ENCODE peak calls at places on chromosomes 6 and 20, in five cellular contexts. One of them, this sample, is unnamed.

GRCh38 chr20:59811681-59812171 is 121.7 kb downstream of the SYCP2 start:
- DNase-seq in CD4-positive, alpha-beta T cell: no peak
- DNase-seq in foreskin keratinocyte: no peak
- DNase-seq in HL-60: no peak
- DNase-seq in psoas muscle: no peak
- DNase-seq in this sample: peak; percentile 48

GRCh38 chr6:48255094-48255493 is 144.1 kb upstream of the PTCHD4 start:
- DNase-seq in CD4-positive, alpha-beta T cell: no peak
- DNase-seq in psoas muscle: no peak
- DNase-seq in HL-60: no peak
- DNase-seq in foreskin keratinocyte: no peak
- DNase-seq in this sample: no peak

GRCh38 chr6:43629104-43629504 is at the start of gene GTPBP2:
- DNase-seq in foreskin keratinocyte: peak; percentile 99
- DNase-seq in HL-60: peak; percentile 99
- DNase-seq in psoas muscle: peak; percentile 99
- DNase-seq in CD4-positive, alpha-beta T cell: peak; percentile 96
- DNase-seq in this sample: peak; percentile 100

GRCh38 chr6:47780510-47781356 is 1.1 kb upstream of the OPN5 start:
- DNase-seq in CD4-positive, alpha-beta T cell: peak; percentile 34
- DNase-seq in psoas muscle: no peak
- DNase-seq in foreskin keratinocyte: peak; percentile 82
- DNase-seq in HL-60: peak; percentile 24
- DNase-seq in this sample: no peak

GRCh38 chr20:21505810-21506530 is 7.9 kb downstream of the NKX2-2 start:
- DNase-seq in foreskin keratinocyte: peak; percentile 56
- DNase-seq in psoas muscle: peak; percentile 66
- DNase-seq in CD4-positive, alpha-beta T cell: peak; percentile 72
- DNase-seq in HL-60: peak; percentile 37
- DNase-seq in this sample: no peak

GRCh38 chr6:90502866-90503407 is 83.9 kb downstream of the MAP3K7 start:
- DNase-seq in foreskin keratinocyte: peak; percentile 25
- DNase-seq in HL-60: no peak
- DNase-seq in psoas muscle: no peak
- DNase-seq in CD4-positive, alpha-beta T cell: no peak
- DNase-seq in this sample: no peak

GRCh38 chr6:148559848-148560433 is 186.9 kb upstream of the UST start:
- DNase-seq in psoas muscle: peak; percentile 87
- DNase-seq in CD4-positive, alpha-beta T cell: peak; percentile 70
- DNase-seq in HL-60: peak; percentile 36
- DNase-seq in foreskin keratinocyte: no peak
- DNase-seq in this sample: peak; percentile 65

GRCh38 chr20:1280421-1281102 is 14.5 kb downstream of the SNPH start:
- DNase-seq in CD4-positive, alpha-beta T cell: no peak
- DNase-seq in psoas muscle: no peak
- DNase-seq in HL-60: no peak
- DNase-seq in foreskin keratinocyte: no peak
- DNase-seq in this sample: no peak

GRCh38 chr6:34516391-34517324 is 39.5 kb downstream of the SPDEF start:
- DNase-seq in HL-60: no peak
- DNase-seq in CD4-positive, alpha-beta T cell: no peak
- DNase-seq in foreskin keratinocyte: no peak
- DNase-seq in psoas muscle: peak; percentile 44
- DNase-seq in this sample: no peak

GRCh38 chr20:51022803-51023616 is at the start of gene KCNG1:
- DNase-seq in foreskin keratinocyte: peak; percentile 56
- DNase-seq in CD4-positive, alpha-beta T cell: no peak
- DNase-seq in HL-60: peak; percentile 21
- DNase-seq in psoas muscle: peak; percentile 67
- DNase-seq in this sample: no peak

GRCh38 chr6:98845201-98846020 is 11.0 kb downstream of the POU3F2 start:
- DNase-seq in psoas muscle: peak; percentile 79
- DNase-seq in CD4-positive, alpha-beta T cell: peak; percentile 73
- DNase-seq in HL-60: peak; percentile 62
- DNase-seq in foreskin keratinocyte: peak; percentile 50
- DNase-seq in this sample: peak; percentile 83

GRCh38 chr20:22796465-22797077 is 212.2 kb upstream of the FOXA2 start:
- DNase-seq in psoas muscle: no peak
- DNase-seq in foreskin keratinocyte: no peak
- DNase-seq in CD4-positive, alpha-beta T cell: no peak
- DNase-seq in HL-60: no peak
- DNase-seq in this sample: no peak
- H3K27ac ChIP-seq in psoas muscle: no peak overlapping the region
- H3K27ac ChIP-seq in foreskin keratinocyte: no peak overlapping the region
- H3K27ac ChIP-seq in CD4-positive, alpha-beta T cell: no peak overlapping the region
- H3K27ac ChIP-seq in HL-60: no peak overlapping the region
- H3K27ac ChIP-seq in this sample: peak overlapping the region; percentile 74

GRCh38 chr20:48784273-48784641 is 43.5 kb downstream of the PREX1 start:
- DNase-seq in foreskin keratinocyte: no peak
- DNase-seq in psoas muscle: no peak
- DNase-seq in CD4-positive, alpha-beta T cell: no peak
- DNase-seq in HL-60: no peak
- DNase-seq in this sample: no peak

GRCh38 chr20:48782901-48783308 is 44.9 kb downstream of the PREX1 start:
- DNase-seq in CD4-positive, alpha-beta T cell: no peak
- DNase-seq in foreskin keratinocyte: no peak
- DNase-seq in psoas muscle: no peak
- DNase-seq in HL-60: peak; percentile 63
- DNase-seq in this sample: no peak

GRCh38 chr20:48785256-48785655 is 42.5 kb downstream of the PREX1 start:
- DNase-seq in CD4-positive, alpha-beta T cell: no peak
- DNase-seq in HL-60: no peak
- DNase-seq in psoas muscle: no peak
- DNase-seq in foreskin keratinocyte: no peak
- DNase-seq in this sample: no peak

GRCh38 chr20:48782073-48782472 is 45.7 kb downstream of the PREX1 start:
- DNase-seq in foreskin keratinocyte: no peak
- DNase-seq in HL-60: no peak
- DNase-seq in psoas muscle: no peak
- DNase-seq in CD4-positive, alpha-beta T cell: no peak
- DNase-seq in this sample: no peak

GRCh38 chr20:48783533-48784272 is 44.1 kb downstream of the PREX1 start:
- DNase-seq in foreskin keratinocyte: no peak
- DNase-seq in CD4-positive, alpha-beta T cell: no peak
- DNase-seq in HL-60: no peak
- DNase-seq in psoas muscle: no peak
- DNase-seq in this sample: no peak
- H3K27ac ChIP-seq in foreskin keratinocyte: no peak overlapping the region
- H3K27ac ChIP-seq in CD4-positive, alpha-beta T cell: no peak overlapping the region
- H3K27ac ChIP-seq in HL-60: no peak overlapping the region
- H3K27ac ChIP-seq in psoas muscle: no peak overlapping the region
- H3K27ac ChIP-seq in this sample: no peak overlapping the region

GRCh38 chr20:34083781-34084180 is 28.3 kb downstream of the EIF2S2 start:
- DNase-seq in HL-60: no peak
- DNase-seq in CD4-positive, alpha-beta T cell: no peak
- DNase-seq in foreskin keratinocyte: no peak
- DNase-seq in psoas muscle: no peak
- DNase-seq in this sample: no peak
- H3K27ac ChIP-seq in HL-60: no peak overlapping the region
- H3K27ac ChIP-seq in CD4-positive, alpha-beta T cell: no peak overlapping the region
- H3K27ac ChIP-seq in foreskin keratinocyte: no peak overlapping the region
- H3K27ac ChIP-seq in psoas muscle: peak overlapping the region; percentile 56
- H3K27ac ChIP-seq in this sample: peak overlapping the region; percentile 64

GRCh38 chr6:107416179-107416578 is 43.2 kb downstream of the PDSS2 start:
- DNase-seq in CD4-positive, alpha-beta T cell: no peak
- DNase-seq in psoas muscle: no peak
- DNase-seq in foreskin keratinocyte: no peak
- DNase-seq in HL-60: no peak
- DNase-seq in this sample: no peak
- H3K27ac ChIP-seq in CD4-positive, alpha-beta T cell: no peak overlapping the region
- H3K27ac ChIP-seq in psoas muscle: no peak overlapping the region
- H3K27ac ChIP-seq in foreskin keratinocyte: no peak overlapping the region
- H3K27ac ChIP-seq in HL-60: no peak overlapping the region
- H3K27ac ChIP-seq in this sample: no peak overlapping the region

GRCh38 chr6:12293931-12294800 is 4.0 kb downstream of the EDN1 start:
- DNase-seq in psoas muscle: no peak
- DNase-seq in foreskin keratinocyte: no peak
- DNase-seq in HL-60: no peak
- DNase-seq in CD4-positive, alpha-beta T cell: no peak
- DNase-seq in this sample: no peak

GRCh38 chr6:12295558-12296254 is 5.5 kb downstream of the EDN1 start:
- DNase-seq in HL-60: no peak
- DNase-seq in foreskin keratinocyte: no peak
- DNase-seq in CD4-positive, alpha-beta T cell: no peak
- DNase-seq in psoas muscle: no peak
- DNase-seq in this sample: no peak

GRCh38 chr6:12296604-12297003 is 6.4 kb downstream of the EDN1 start:
- DNase-seq in CD4-positive, alpha-beta T cell: no peak
- DNase-seq in foreskin keratinocyte: no peak
- DNase-seq in HL-60: no peak
- DNase-seq in psoas muscle: no peak
- DNase-seq in this sample: no peak

GRCh38 chr6:12296255-12296573 is 6.1 kb downstream of the EDN1 start:
- DNase-seq in foreskin keratinocyte: peak; percentile 94
- DNase-seq in psoas muscle: no peak
- DNase-seq in CD4-positive, alpha-beta T cell: no peak
- DNase-seq in HL-60: no peak
- DNase-seq in this sample: peak; percentile 44

GRCh38 chr6:12294851-12295536 is 4.8 kb downstream of the EDN1 start:
- DNase-seq in foreskin keratinocyte: no peak
- DNase-seq in psoas muscle: no peak
- DNase-seq in HL-60: no peak
- DNase-seq in CD4-positive, alpha-beta T cell: no peak
- DNase-seq in this sample: no peak
- H3K27ac ChIP-seq in foreskin keratinocyte: peak overlapping the region; percentile 93
- H3K27ac ChIP-seq in psoas muscle: no peak overlapping the region
- H3K27ac ChIP-seq in HL-60: no peak overlapping the region
- H3K27ac ChIP-seq in CD4-positive, alpha-beta T cell: no peak overlapping the region
- H3K27ac ChIP-seq in this sample: peak overlapping the region; percentile 76

GRCh38 chr6:147205690-147206600 is 1.7 kb downstream of the STXBP5 start:
- DNase-seq in foreskin keratinocyte: no peak
- DNase-seq in HL-60: no peak
- DNase-seq in psoas muscle: no peak
- DNase-seq in CD4-positive, alpha-beta T cell: no peak
- DNase-seq in this sample: no peak

GRCh38 chr6:147209762-147210449 is 5.7 kb downstream of the STXBP5 start:
- DNase-seq in psoas muscle: no peak
- DNase-seq in HL-60: no peak
- DNase-seq in CD4-positive, alpha-beta T cell: no peak
- DNase-seq in foreskin keratinocyte: no peak
- DNase-seq in this sample: no peak

GRCh38 chr6:147207851-147208754 is 3.9 kb downstream of the STXBP5 start:
- DNase-seq in foreskin keratinocyte: no peak
- DNase-seq in CD4-positive, alpha-beta T cell: no peak
- DNase-seq in psoas muscle: no peak
- DNase-seq in HL-60: no peak
- DNase-seq in this sample: no peak

GRCh38 chr6:147204843-147205311 is 660 bp downstream of the STXBP5 start:
- DNase-seq in HL-60: no peak
- DNase-seq in psoas muscle: no peak
- DNase-seq in CD4-positive, alpha-beta T cell: no peak
- DNase-seq in foreskin keratinocyte: peak; percentile 58
- DNase-seq in this sample: no peak

DNA sequence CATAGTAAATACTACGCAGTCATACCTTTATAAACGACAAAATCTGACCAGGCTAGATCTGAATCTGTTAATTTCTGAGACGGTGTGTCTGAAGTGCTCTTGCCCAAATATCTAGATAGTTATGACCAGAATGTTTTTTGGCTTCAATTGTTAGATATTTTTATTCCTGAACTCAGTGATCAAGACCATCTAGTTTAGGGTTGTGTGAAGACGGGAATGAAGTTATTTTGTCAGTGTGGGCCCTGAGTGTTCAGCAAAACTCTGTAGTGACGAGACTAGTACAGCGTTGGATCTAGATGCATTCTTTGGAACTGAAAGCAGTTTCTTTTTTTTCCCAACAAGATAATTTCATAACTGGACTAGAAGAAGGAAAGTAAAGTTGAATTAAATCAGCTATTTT is 3.1 kb downstream of the STXBP5 start:
- DNase-seq in CD4-positive, alpha-beta T cell: no peak
- DNase-seq in psoas muscle: no peak
- DNase-seq in HL-60: no peak
- DNase-seq in foreskin keratinocyte: no peak
- DNase-seq in this sample: no peak
- H3K27ac ChIP-seq in CD4-positive, alpha-beta T cell: no peak overlapping the region
- H3K27ac ChIP-seq in psoas muscle: peak overlapping the region; percentile 98
- H3K27ac ChIP-seq in HL-60: no peak overlapping the region
- H3K27ac ChIP-seq in foreskin keratinocyte: no peak overlapping the region
- H3K27ac ChIP-seq in this sample: peak overlapping the region; percentile 97

GRCh38 chr6:36756761-36757160 is 59.1 kb downstream of the RAB44 start:
- DNase-seq in CD4-positive, alpha-beta T cell: no peak
- DNase-seq in HL-60: no peak
- DNase-seq in foreskin keratinocyte: no peak
- DNase-seq in psoas muscle: no peak
- DNase-seq in this sample: no peak
- H3K27ac ChIP-seq in CD4-positive, alpha-beta T cell: peak overlapping the region; percentile 71
- H3K27ac ChIP-seq in HL-60: no peak overlapping the region
- H3K27ac ChIP-seq in foreskin keratinocyte: no peak overlapping the region
- H3K27ac ChIP-seq in psoas muscle: no peak overlapping the region
- H3K27ac ChIP-seq in this sample: no peak overlapping the region